ENCODE peak calls at places on chromosomes 11 and 22, in seven cellular contexts. One of them, this sample, is unnamed.

GRCh38 chr11:114399903-114400221 is 449 bp downstream of the C11orf71 start:
- DNase-seq in tibial artery: no peak
- DNase-seq in NCI-H510A treated with DMSO at 0.1 percent for 48 hours: peak
- DNase-seq in anterior cingulate cortex: no peak
- DNase-seq in PC-3: no peak
- DNase-seq in GF-D8: peak
- DNase-seq in activated naive CD4-positive, alpha-beta T cell treated with anti-CD3 and anti-CD28 coated beads, Interleukin-2, amount 50 U/mL, for 72 hours: no peak
- DNase-seq in this sample: peak

GRCh38 chr11:5310423-5310822 is 8.7 kb upstream of the OR51B4 start:
- DNase-seq in GF-D8: no peak
- DNase-seq in NCI-H510A treated with DMSO at 0.1 percent for 48 hours: no peak
- DNase-seq in PC-3: no peak
- DNase-seq in anterior cingulate cortex: no peak
- DNase-seq in activated naive CD4-positive, alpha-beta T cell treated with anti-CD3 and anti-CD28 coated beads, Interleukin-2, amount 50 U/mL, for 72 hours: no peak
- DNase-seq in tibial artery: no peak
- DNase-seq in this sample: no peak

GRCh38 chr11:76588455-76589325 is 81.9 kb downstream of the LRRC32 start:
- DNase-seq in activated naive CD4-positive, alpha-beta T cell treated with anti-CD3 and anti-CD28 coated beads, Interleukin-2, amount 50 U/mL, for 72 hours: no peak
- DNase-seq in tibial artery: no peak
- DNase-seq in NCI-H510A treated with DMSO at 0.1 percent for 48 hours: no peak
- DNase-seq in GF-D8: peak
- DNase-seq in anterior cingulate cortex: no peak
- DNase-seq in PC-3: no peak
- DNase-seq in this sample: peak

GRCh38 chr22:47165998-47166397 is 403.5 kb downstream of the TBC1D22A start:
- DNase-seq in PC-3: no peak
- DNase-seq in anterior cingulate cortex: no peak
- DNase-seq in tibial artery: peak
- DNase-seq in GF-D8: no peak
- DNase-seq in NCI-H510A treated with DMSO at 0.1 percent for 48 hours: peak
- DNase-seq in activated naive CD4-positive, alpha-beta T cell treated with anti-CD3 and anti-CD28 coated beads, Interleukin-2, amount 50 U/mL, for 72 hours: peak
- DNase-seq in this sample: no peak

GRCh38 chr22:45511847-45512261 is 9.2 kb downstream of the FBLN1 start:
- DNase-seq in GF-D8: no peak
- DNase-seq in tibial artery: peak
- DNase-seq in activated naive CD4-positive, alpha-beta T cell treated with anti-CD3 and anti-CD28 coated beads, Interleukin-2, amount 50 U/mL, for 72 hours: no peak
- DNase-seq in NCI-H510A treated with DMSO at 0.1 percent for 48 hours: no peak
- DNase-seq in PC-3: no peak
- DNase-seq in anterior cingulate cortex: no peak
- DNase-seq in this sample: peak

GRCh38 chr11:23284626-23285025 is 424.4 kb upstream of the CCDC179 start:
- DNase-seq in GF-D8: no peak
- DNase-seq in activated naive CD4-positive, alpha-beta T cell treated with anti-CD3 and anti-CD28 coated beads, Interleukin-2, amount 50 U/mL, for 72 hours: no peak
- DNase-seq in PC-3: peak
- DNase-seq in anterior cingulate cortex: no peak
- DNase-seq in tibial artery: no peak
- DNase-seq in NCI-H510A treated with DMSO at 0.1 percent for 48 hours: no peak
- DNase-seq in this sample: peak

GRCh38 chr11:116457336-116458007 is 315.3 kb downstream of the BUD13 start:
- DNase-seq in tibial artery: no peak
- DNase-seq in GF-D8: no peak
- DNase-seq in PC-3: no peak
- DNase-seq in NCI-H510A treated with DMSO at 0.1 percent for 48 hours: peak
- DNase-seq in anterior cingulate cortex: no peak
- DNase-seq in activated naive CD4-positive, alpha-beta T cell treated with anti-CD3 and anti-CD28 coated beads, Interleukin-2, amount 50 U/mL, for 72 hours: no peak
- DNase-seq in this sample: no peak

GRCh38 chr11:45156731-45157130 is 10.3 kb downstream of the PRDM11 start:
- DNase-seq in activated naive CD4-positive, alpha-beta T cell treated with anti-CD3 and anti-CD28 coated beads, Interleukin-2, amount 50 U/mL, for 72 hours: peak
- DNase-seq in anterior cingulate cortex: no peak
- DNase-seq in PC-3: no peak
- DNase-seq in tibial artery: peak
- DNase-seq in NCI-H510A treated with DMSO at 0.1 percent for 48 hours: no peak
- DNase-seq in GF-D8: no peak
- DNase-seq in this sample: no peak

GRCh38 chr11:60367009-60367408 is 11.3 kb upstream of the MS4A7 start:
- DNase-seq in anterior cingulate cortex: no peak
- DNase-seq in NCI-H510A treated with DMSO at 0.1 percent for 48 hours: no peak
- DNase-seq in GF-D8: no peak
- DNase-seq in tibial artery: no peak
- DNase-seq in PC-3: no peak
- DNase-seq in activated naive CD4-positive, alpha-beta T cell treated with anti-CD3 and anti-CD28 coated beads, Interleukin-2, amount 50 U/mL, for 72 hours: no peak
- DNase-seq in this sample: no peak

GRCh38 chr11:1879941-1880720 is 11.6 kb downstream of the PRR33 start:
- DNase-seq in tibial artery: peak
- DNase-seq in PC-3: no peak
- DNase-seq in anterior cingulate cortex: no peak
- DNase-seq in NCI-H510A treated with DMSO at 0.1 percent for 48 hours: no peak
- DNase-seq in GF-D8: no peak
- DNase-seq in activated naive CD4-positive, alpha-beta T cell treated with anti-CD3 and anti-CD28 coated beads, Interleukin-2, amount 50 U/mL, for 72 hours: peak
- DNase-seq in this sample: no peak

GRCh38 chr22:50260801-50261614 is 475 bp downstream of the MAPK12 start:
- DNase-seq in GF-D8: no peak
- DNase-seq in PC-3: peak
- DNase-seq in tibial artery: no peak
- DNase-seq in NCI-H510A treated with DMSO at 0.1 percent for 48 hours: peak
- DNase-seq in activated naive CD4-positive, alpha-beta T cell treated with anti-CD3 and anti-CD28 coated beads, Interleukin-2, amount 50 U/mL, for 72 hours: no peak
- DNase-seq in anterior cingulate cortex: peak
- DNase-seq in this sample: peak

GRCh38 chr11:2113776-2114175 is 25.4 kb downstream of the IGF2 start:
- DNase-seq in GF-D8: no peak
- DNase-seq in tibial artery: no peak
- DNase-seq in PC-3: no peak
- DNase-seq in activated naive CD4-positive, alpha-beta T cell treated with anti-CD3 and anti-CD28 coated beads, Interleukin-2, amount 50 U/mL, for 72 hours: no peak
- DNase-seq in NCI-H510A treated with DMSO at 0.1 percent for 48 hours: no peak
- DNase-seq in anterior cingulate cortex: no peak
- DNase-seq in this sample: no peak

GRCh38 chr22:43821606-43822425 is 9.7 kb upstream of the EFCAB6 start:
- DNase-seq in anterior cingulate cortex: no peak
- DNase-seq in GF-D8: no peak
- DNase-seq in activated naive CD4-positive, alpha-beta T cell treated with anti-CD3 and anti-CD28 coated beads, Interleukin-2, amount 50 U/mL, for 72 hours: peak
- DNase-seq in PC-3: no peak
- DNase-seq in tibial artery: peak
- DNase-seq in NCI-H510A treated with DMSO at 0.1 percent for 48 hours: no peak
- DNase-seq in this sample: no peak

GRCh38 chr11:34823639-34824038 is 92.5 kb downstream of the APIP start:
- DNase-seq in GF-D8: no peak
- DNase-seq in PC-3: no peak
- DNase-seq in activated naive CD4-positive, alpha-beta T cell treated with anti-CD3 and anti-CD28 coated beads, Interleukin-2, amount 50 U/mL, for 72 hours: no peak
- DNase-seq in NCI-H510A treated with DMSO at 0.1 percent for 48 hours: no peak
- DNase-seq in anterior cingulate cortex: no peak
- DNase-seq in tibial artery: no peak
- DNase-seq in this sample: no peak

GRCh38 chr22:24432059-24432853 is 4.9 kb downstream of the ADORA2A start:
- DNase-seq in activated naive CD4-positive, alpha-beta T cell treated with anti-CD3 and anti-CD28 coated beads, Interleukin-2, amount 50 U/mL, for 72 hours: no peak
- DNase-seq in PC-3: no peak
- DNase-seq in GF-D8: no peak
- DNase-seq in NCI-H510A treated with DMSO at 0.1 percent for 48 hours: no peak
- DNase-seq in anterior cingulate cortex: peak
- DNase-seq in tibial artery: peak
- DNase-seq in this sample: peak

GRCh38 chr11:73508243-73509176 is 89.4 kb downstream of the FAM168A start:
- DNase-seq in PC-3: no peak
- DNase-seq in activated naive CD4-positive, alpha-beta T cell treated with anti-CD3 and anti-CD28 coated beads, Interleukin-2, amount 50 U/mL, for 72 hours: no peak
- DNase-seq in anterior cingulate cortex: no peak
- DNase-seq in tibial artery: no peak
- DNase-seq in NCI-H510A treated with DMSO at 0.1 percent for 48 hours: no peak
- DNase-seq in GF-D8: no peak
- DNase-seq in this sample: no peak

GRCh38 chr22:31496735-31497146 is 405 bp downstream of the SFI1 start:
- DNase-seq in activated naive CD4-positive, alpha-beta T cell treated with anti-CD3 and anti-CD28 coated beads, Interleukin-2, amount 50 U/mL, for 72 hours: peak
- DNase-seq in NCI-H510A treated with DMSO at 0.1 percent for 48 hours: no peak
- DNase-seq in PC-3: no peak
- DNase-seq in tibial artery: peak
- DNase-seq in anterior cingulate cortex: no peak
- DNase-seq in GF-D8: no peak
- DNase-seq in this sample: no peak

GRCh38 chr11:110909331-110909730 is 197.1 kb upstream of the ARHGAP20 start:
- DNase-seq in PC-3: peak
- DNase-seq in GF-D8: no peak
- DNase-seq in tibial artery: no peak
- DNase-seq in activated naive CD4-positive, alpha-beta T cell treated with anti-CD3 and anti-CD28 coated beads, Interleukin-2, amount 50 U/mL, for 72 hours: no peak
- DNase-seq in anterior cingulate cortex: no peak
- DNase-seq in NCI-H510A treated with DMSO at 0.1 percent for 48 hours: no peak
- DNase-seq in this sample: peak

GRCh38 chr11:1301220-1302000 is 8.0 kb downstream of the TOLLIP start:
- DNase-seq in PC-3: no peak
- DNase-seq in anterior cingulate cortex: no peak
- DNase-seq in tibial artery: no peak
- DNase-seq in NCI-H510A treated with DMSO at 0.1 percent for 48 hours: no peak
- DNase-seq in GF-D8: no peak
- DNase-seq in activated naive CD4-positive, alpha-beta T cell treated with anti-CD3 and anti-CD28 coated beads, Interleukin-2, amount 50 U/mL, for 72 hours: no peak
- DNase-seq in this sample: no peak

GRCh38 chr11:88229303-88229702 is 54.1 kb upstream of the RAB38 start:
- DNase-seq in anterior cingulate cortex: no peak
- DNase-seq in GF-D8: no peak
- DNase-seq in activated naive CD4-positive, alpha-beta T cell treated with anti-CD3 and anti-CD28 coated beads, Interleukin-2, amount 50 U/mL, for 72 hours: no peak
- DNase-seq in NCI-H510A treated with DMSO at 0.1 percent for 48 hours: no peak
- DNase-seq in tibial artery: no peak
- DNase-seq in PC-3: no peak
- DNase-seq in this sample: no peak

GRCh38 chr22:18095101-18095805 is 15.4 kb upstream of the TUBA8 start:
- DNase-seq in anterior cingulate cortex: peak
- DNase-seq in tibial artery: no peak
- DNase-seq in activated naive CD4-positive, alpha-beta T cell treated with anti-CD3 and anti-CD28 coated beads, Interleukin-2, amount 50 U/mL, for 72 hours: no peak
- DNase-seq in PC-3: peak
- DNase-seq in GF-D8: no peak
- DNase-seq in NCI-H510A treated with DMSO at 0.1 percent for 48 hours: no peak
- DNase-seq in this sample: peak

GRCh38 chr11:95563173-95563572 is 226.4 kb downstream of the FAM76B start:
- DNase-seq in GF-D8: no peak
- DNase-seq in PC-3: no peak
- DNase-seq in NCI-H510A treated with DMSO at 0.1 percent for 48 hours: no peak
- DNase-seq in tibial artery: no peak
- DNase-seq in anterior cingulate cortex: no peak
- DNase-seq in activated naive CD4-positive, alpha-beta T cell treated with anti-CD3 and anti-CD28 coated beads, Interleukin-2, amount 50 U/mL, for 72 hours: no peak
- DNase-seq in this sample: no peak

GRCh38 chr11:31995525-31996123 is 95.2 kb upstream of the RCN1 start:
- DNase-seq in NCI-H510A treated with DMSO at 0.1 percent for 48 hours: no peak
- DNase-seq in activated naive CD4-positive, alpha-beta T cell treated with anti-CD3 and anti-CD28 coated beads, Interleukin-2, amount 50 U/mL, for 72 hours: no peak
- DNase-seq in anterior cingulate cortex: no peak
- DNase-seq in GF-D8: no peak
- DNase-seq in tibial artery: no peak
- DNase-seq in PC-3: peak
- DNase-seq in this sample: peak

GRCh38 chr11:121105851-121106250 is 4.8 kb downstream of the TECTA start:
- DNase-seq in tibial artery: no peak
- DNase-seq in anterior cingulate cortex: no peak
- DNase-seq in PC-3: no peak
- DNase-seq in NCI-H510A treated with DMSO at 0.1 percent for 48 hours: no peak
- DNase-seq in activated naive CD4-positive, alpha-beta T cell treated with anti-CD3 and anti-CD28 coated beads, Interleukin-2, amount 50 U/mL, for 72 hours: no peak
- DNase-seq in GF-D8: no peak
- DNase-seq in this sample: no peak

GRCh38 chr11:47353978-47354774 is 1.7 kb upstream of the MYBPC3 start:
- DNase-seq in activated naive CD4-positive, alpha-beta T cell treated with anti-CD3 and anti-CD28 coated beads, Interleukin-2, amount 50 U/mL, for 72 hours: no peak
- DNase-seq in NCI-H510A treated with DMSO at 0.1 percent for 48 hours: no peak
- DNase-seq in PC-3: no peak
- DNase-seq in anterior cingulate cortex: no peak
- DNase-seq in tibial artery: no peak
- DNase-seq in GF-D8: no peak
- DNase-seq in this sample: no peak

GRCh38 chr22:46428602-46429326 is 93.2 kb downstream of the TRMU start:
- DNase-seq in anterior cingulate cortex: no peak
- DNase-seq in tibial artery: no peak
- DNase-seq in NCI-H510A treated with DMSO at 0.1 percent for 48 hours: no peak
- DNase-seq in GF-D8: no peak
- DNase-seq in activated naive CD4-positive, alpha-beta T cell treated with anti-CD3 and anti-CD28 coated beads, Interleukin-2, amount 50 U/mL, for 72 hours: no peak
- DNase-seq in PC-3: no peak
- DNase-seq in this sample: no peak

GRCh38 chr11:64850979-64851567 is 6.6 kb upstream of the CDC42BPG start:
- DNase-seq in anterior cingulate cortex: no peak
- DNase-seq in tibial artery: no peak
- DNase-seq in PC-3: no peak
- DNase-seq in activated naive CD4-positive, alpha-beta T cell treated with anti-CD3 and anti-CD28 coated beads, Interleukin-2, amount 50 U/mL, for 72 hours: peak
- DNase-seq in GF-D8: no peak
- DNase-seq in NCI-H510A treated with DMSO at 0.1 percent for 48 hours: no peak
- DNase-seq in this sample: no peak

GRCh38 chr22:46661221-46661851 is 41.1 kb downstream of the GRAMD4 start:
- DNase-seq in PC-3: peak
- DNase-seq in NCI-H510A treated with DMSO at 0.1 percent for 48 hours: peak
- DNase-seq in GF-D8: no peak
- DNase-seq in activated naive CD4-positive, alpha-beta T cell treated with anti-CD3 and anti-CD28 coated beads, Interleukin-2, amount 50 U/mL, for 72 hours: no peak
- DNase-seq in anterior cingulate cortex: no peak
- DNase-seq in tibial artery: no peak
- DNase-seq in this sample: peak

This sample was measured in amniotic epithelial cell.